ENCODE peak calls at places on chromosomes 1 and 21, in seven cellular contexts. C, L, T, S, M, I and G are unnamed samples.

GRCh38 chr1:65020774-65021173 is 54.4 kb upstream of the JAK1 start:
- DNase-seq in C (no peak), L (peak), T (no peak), S (no peak), M (no peak), I (no peak), G (no peak)

GRCh38 chr1:180444522-180444921 is 57.9 kb downstream of the ACBD6 start:
- DNase-seq in C (no peak), L (no peak), T (no peak), S (no peak), M (no peak), I (no peak), G (no peak)

GRCh38 chr1:45793942-45794604 is 9.3 kb upstream of the MAST2 start:
- DNase-seq in C (no peak), L (no peak), T (no peak), S (no peak), M (no peak), I (no peak), G (no peak)

GRCh38 chr1:93317207-93317606 is 28.5 kb upstream of the DR1 start:
- DNase-seq in C (no peak), L (no peak), T (no peak), S (no peak), M (no peak), I (no peak), G (no peak)

GRCh38 chr1:87685366-87686136 is 356.9 kb downstream of the LMO4 start:
- DNase-seq in C (no peak), L (no peak), T (no peak), S (no peak), M (no peak), I (no peak), G (no peak)

GRCh38 chr1:162530318-162530984 is 31.1 kb upstream of the UAP1 start:
- DNase-seq in C (no peak), L (no peak), T (no peak), S (no peak), M (no peak), I (no peak), G (no peak)

GRCh38 chr1:230274254-230274653 is 151.9 kb downstream of the PGBD5 start:
- DNase-seq in C (no peak), L (no peak), T (no peak), S (no peak), M (no peak), I (no peak), G (no peak)

GRCh38 chr1:8880068-8880676 is 1.7 kb upstream of the ENO1 start:
- DNase-seq in C (peak), L (peak), T (no peak), S (peak), M (no peak), I (no peak), G (no peak)

GRCh38 chr1:89602871-89603404 is 30.0 kb upstream of the LRRC8C start:
- DNase-seq in C (no peak), L (no peak), T (no peak), S (no peak), M (no peak), I (no peak), G (no peak)

GRCh38 chr21:28513450-28513849 is 479.2 kb downstream of the LTN1 start:
- DNase-seq in C (no peak), L (no peak), T (no peak), S (no peak), M (no peak), I (no peak), G (no peak)

GRCh38 chr21:37535130-37535529 is 168.6 kb downstream of the DYRK1A start:
- DNase-seq in C (no peak), L (no peak), T (no peak), S (no peak), M (no peak), I (no peak), G (no peak)
- H3K27ac ChIP-seq in C (no peak), L (no peak), T (no peak), S (no peak), M (no peak), I (no peak), G (no peak)

GRCh38 chr1:208121965-208122364 is 122.2 kb downstream of the PLXNA2 start:
- DNase-seq in C (no peak), L (no peak), T (no peak), S (no peak), M (no peak), I (no peak), G (no peak)
- H3K27ac ChIP-seq in C (no peak), L (no peak), T (no peak), S (no peak), M (no peak), I (no peak), G (no peak)

GRCh38 chr1:1122981-1123480 is 7.1 kb upstream of the C1orf159 start:
- DNase-seq in C (no peak), L (peak), T (no peak), S (no peak), M (no peak), I (peak), G (no peak)

GRCh38 chr1:1120866-1121563 is 5.1 kb upstream of the C1orf159 start:
- DNase-seq in C (no peak), L (no peak), T (no peak), S (no peak), M (no peak), I (no peak), G (no peak)

GRCh38 chr1:1121611-1122077 is 5.8 kb upstream of the C1orf159 start:
- DNase-seq in C (no peak), L (no peak), T (no peak), S (no peak), M (no peak), I (no peak), G (no peak)

GRCh38 chr1:1123581-1124507 is 8.0 kb upstream of the C1orf159 start:
- DNase-seq in C (no peak), L (peak), T (no peak), S (no peak), M (no peak), I (peak), G (no peak)

GRCh38 chr1:1122078-1122811 is 6.4 kb upstream of the C1orf159 start:
- DNase-seq in C (peak), L (peak), T (peak), S (peak), M (peak), I (peak), G (peak)
- H3K27ac ChIP-seq in C (peak), L (no peak), T (peak), S (no peak), M (no peak), I (no peak), G (no peak)

GRCh38 chr1:58781541-58782307 is 2.1 kb downstream of the JUN start:
- DNase-seq in C (peak), L (peak), T (no peak), S (peak), M (peak), I (peak), G (peak)

GRCh38 chr1:58779059-58779754 is 4.6 kb downstream of the JUN start:
- DNase-seq in C (no peak), L (no peak), T (no peak), S (no peak), M (no peak), I (no peak), G (no peak)

GRCh38 chr1:58782308-58783089 is 1.3 kb downstream of the JUN start:
- DNase-seq in C (peak), L (peak), T (no peak), S (peak), M (peak), I (peak), G (peak)

GRCh38 chr1:58779837-58780585 is 3.8 kb downstream of the JUN start:
- DNase-seq in C (no peak), L (peak), T (no peak), S (peak), M (peak), I (no peak), G (no peak)

DNA sequence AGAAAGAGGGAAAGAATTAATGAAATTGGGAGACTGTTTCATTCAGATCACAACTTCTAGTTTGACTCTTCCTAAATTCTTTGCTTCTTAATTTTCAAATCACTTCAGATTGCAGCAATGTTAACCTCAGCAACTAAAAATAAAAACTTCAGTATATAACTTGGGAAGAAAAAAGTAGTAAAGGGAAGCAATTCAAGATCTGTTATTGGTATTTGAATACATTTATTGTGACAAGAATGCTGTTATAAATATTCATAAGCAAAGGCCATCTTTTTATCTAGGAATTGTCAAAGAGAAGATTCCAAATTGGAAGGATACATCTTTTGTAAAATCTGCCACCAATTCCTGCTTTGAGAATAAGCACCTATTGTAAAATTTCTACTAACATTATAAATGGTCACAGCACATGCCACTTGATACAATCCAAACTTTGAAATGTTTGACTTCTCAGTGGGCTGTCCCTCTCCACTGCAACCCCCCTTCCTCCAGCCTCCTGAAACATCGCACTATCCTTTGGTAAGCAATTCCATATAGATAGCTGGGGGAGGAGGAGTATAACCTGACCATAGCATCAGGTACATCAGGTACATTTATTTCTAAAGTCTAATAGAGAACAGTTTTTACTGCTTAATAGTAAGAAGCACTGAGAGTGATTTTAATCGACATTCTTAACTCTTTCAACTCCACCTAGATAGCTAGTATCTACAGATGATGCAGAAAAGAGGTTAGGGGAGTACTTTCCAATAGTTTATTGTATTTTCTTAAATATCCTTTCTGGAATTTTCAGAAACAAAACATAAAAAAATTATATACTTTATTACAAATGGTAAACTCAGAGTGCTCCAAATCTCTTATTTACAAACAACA is 3.0 kb downstream of the JUN start:
- DNase-seq in C (no peak), L (peak), T (no peak), S (peak), M (no peak), I (no peak), G (no peak)
- H3K27ac ChIP-seq in C (peak), L (peak), T (no peak), S (peak), M (no peak), I (peak), G (no peak)

GRCh38 chr1:24108334-24109165 is 3.4 kb downstream of the MYOM3 start:
- DNase-seq in C (no peak), L (peak), T (peak), S (no peak), M (no peak), I (peak), G (no peak)

GRCh38 chr1:24109166-24109483 is 2.8 kb downstream of the MYOM3 start:
- DNase-seq in C (no peak), L (no peak), T (no peak), S (no peak), M (no peak), I (no peak), G (no peak)

GRCh38 chr1:24111264-24111997 is 504 bp downstream of the MYOM3 start:
- DNase-seq in C (no peak), L (peak), T (no peak), S (peak), M (no peak), I (peak), G (no peak)

GRCh38 chr1:24110642-24111263 is 1.2 kb downstream of the MYOM3 start:
- DNase-seq in C (no peak), L (peak), T (no peak), S (no peak), M (peak), I (peak), G (no peak)

GRCh38 chr1:24109686-24110475 is 2.1 kb downstream of the MYOM3 start:
- DNase-seq in C (no peak), L (no peak), T (no peak), S (no peak), M (no peak), I (peak), G (no peak)
- H3K27ac ChIP-seq in C (no peak), L (peak), T (no peak), S (no peak), M (no peak), I (peak), G (no peak)